ENCODE peak calls at places on chromosome 12, in five cellular contexts. J is K562, A is HepG2, D is GM12878, Q is H1. E is an unnamed sample.

GRCh38 chr12:89880695-89881350 is 172.2 kb upstream of the ATP2B1 start:
- DNase-seq in J (no peak), A (no peak), D (peak; percentile 91), Q (no peak), E (no peak)

GRCh38 chr12:14258468-14258947 is 107.0 kb upstream of the ATF7IP start:
- DNase-seq in J (no peak), A (no peak), D (no peak), Q (no peak), E (no peak)

GRCh38 chr12:123973552-123974341 is 732 bp downstream of the ZNF664 start:
- DNase-seq in J (peak; percentile 66), A (peak; percentile 21), D (no peak), Q (no peak), E (peak; percentile 40)

GRCh38 chr12:42652048-42652447 is 62.5 kb upstream of the PRICKLE1 start:
- DNase-seq in J (no peak), A (no peak), D (no peak), Q (no peak), E (peak; percentile 14)

GRCh38 chr12:31589582-31589895 is 1.4 kb downstream of the DENND5B start:
- DNase-seq in J (peak; percentile 49), A (no peak), D (no peak), Q (no peak), E (no peak)

GRCh38 chr12:103560604-103561101 is 26.4 kb upstream of the STAB2 start:
- DNase-seq in J (no peak), A (peak; percentile 72), D (no peak), Q (no peak), E (peak; percentile 89)

GRCh38 chr12:93733358-93733757 is 56.2 kb downstream of the CRADD start:
- DNase-seq in J (no peak), A (no peak), D (no peak), Q (no peak), E (peak; percentile 49)

GRCh38 chr12:88401153-88401552 is 179.1 kb downstream of the KITLG start:
- DNase-seq in J (no peak), A (no peak), D (no peak), Q (no peak), E (no peak)

GRCh38 chr12:14907953-14908352 is 22.3 kb upstream of the MGP start:
- DNase-seq in J (no peak), A (no peak), D (no peak), Q (no peak), E (no peak)

GRCh38 chr12:89632778-89633177 is 75.9 kb downstream of the ATP2B1 start:
- DNase-seq in J (no peak), A (peak; percentile 96), D (no peak), Q (no peak), E (no peak)

GRCh38 chr12:75177997-75178396 is 31.6 kb downstream of the KCNC2 start:
- DNase-seq in J (no peak), A (peak; percentile 7), D (no peak), Q (no peak), E (peak; percentile 28)

DNA sequence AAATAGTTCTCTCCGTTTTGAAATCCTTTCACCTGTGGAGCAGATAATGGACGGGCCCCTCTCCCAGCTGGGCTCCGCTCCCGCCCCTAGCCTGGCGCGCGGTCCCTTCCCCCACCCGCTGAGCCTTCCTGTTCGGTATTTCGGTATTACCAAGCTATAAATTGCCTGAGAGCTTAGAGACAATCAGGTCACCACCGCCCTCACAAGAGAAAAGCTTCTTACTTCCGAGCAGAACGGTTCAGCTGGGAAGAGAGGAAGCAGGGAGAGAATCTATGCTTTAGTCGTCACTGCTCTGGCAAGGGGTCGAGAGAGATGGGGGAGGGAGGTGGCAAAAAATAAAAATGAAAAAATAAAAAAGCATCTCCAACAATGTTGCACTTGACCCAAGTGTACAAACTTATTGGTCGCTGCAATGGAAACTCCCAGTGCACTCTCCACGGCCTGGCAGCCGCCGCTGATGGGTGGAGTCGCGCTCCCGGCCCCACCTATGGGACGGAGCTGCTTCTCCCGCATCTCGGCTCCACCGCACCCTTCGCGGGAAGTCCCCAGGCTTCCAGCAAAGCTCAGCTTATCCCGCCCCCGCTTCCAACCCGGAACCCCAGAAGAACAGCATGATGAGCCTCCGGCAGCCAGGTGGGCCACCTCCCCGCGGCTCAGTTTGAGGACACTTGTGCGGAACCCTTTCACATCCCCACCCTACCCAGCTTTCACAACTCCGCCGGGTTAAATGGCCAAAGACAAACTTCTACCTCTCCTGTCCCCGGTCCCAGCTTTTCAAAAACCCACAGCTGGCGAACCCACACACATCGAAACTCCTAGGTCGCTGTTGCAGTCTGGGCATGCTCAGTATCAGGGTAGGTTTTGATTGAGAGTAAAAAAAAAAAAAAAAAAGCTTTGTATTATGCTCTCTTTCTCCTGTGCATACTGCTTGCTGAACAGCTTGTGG is 819 bp upstream of the SYT1 start:
- DNase-seq in J (no peak), A (no peak), D (no peak), Q (peak; percentile 50), E (peak; percentile 72)
- TF ChIP-seq HDAC2 in J (no peak), A (no peak), D (no peak), Q (peak; percentile 59), E (no peak)

DNA sequence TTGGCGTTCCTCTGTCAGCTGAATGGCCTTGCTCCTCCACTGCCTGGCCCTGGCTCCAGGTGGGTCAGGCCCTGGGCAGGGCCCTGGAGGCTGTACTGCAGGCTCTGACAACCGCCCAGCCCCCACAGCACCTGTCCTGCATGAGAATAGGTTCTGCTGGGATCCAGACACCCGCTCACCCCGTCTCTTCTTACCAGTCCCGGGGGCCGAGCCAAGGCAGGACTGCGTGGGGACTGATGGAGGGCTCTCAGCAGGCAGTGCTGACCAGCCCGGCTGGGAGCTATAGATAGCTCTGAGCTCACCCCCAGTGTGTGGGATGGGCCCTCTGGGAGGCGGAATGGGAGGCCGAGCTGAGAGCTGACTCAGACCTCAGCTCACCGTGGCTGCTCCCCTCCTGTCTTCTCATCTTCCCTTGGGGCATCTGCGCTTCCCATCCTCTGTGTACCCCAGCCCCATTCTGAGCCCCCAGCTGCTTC is 39.6 kb downstream of the TEAD4 start:
- DNase-seq in J (peak; percentile 93), A (no peak), D (no peak), Q (peak; percentile 51), E (no peak)
- TF ChIP-seq HDAC2 in J (no peak), A (no peak), D (no peak), Q (peak; percentile 79), E (no peak)

DNA sequence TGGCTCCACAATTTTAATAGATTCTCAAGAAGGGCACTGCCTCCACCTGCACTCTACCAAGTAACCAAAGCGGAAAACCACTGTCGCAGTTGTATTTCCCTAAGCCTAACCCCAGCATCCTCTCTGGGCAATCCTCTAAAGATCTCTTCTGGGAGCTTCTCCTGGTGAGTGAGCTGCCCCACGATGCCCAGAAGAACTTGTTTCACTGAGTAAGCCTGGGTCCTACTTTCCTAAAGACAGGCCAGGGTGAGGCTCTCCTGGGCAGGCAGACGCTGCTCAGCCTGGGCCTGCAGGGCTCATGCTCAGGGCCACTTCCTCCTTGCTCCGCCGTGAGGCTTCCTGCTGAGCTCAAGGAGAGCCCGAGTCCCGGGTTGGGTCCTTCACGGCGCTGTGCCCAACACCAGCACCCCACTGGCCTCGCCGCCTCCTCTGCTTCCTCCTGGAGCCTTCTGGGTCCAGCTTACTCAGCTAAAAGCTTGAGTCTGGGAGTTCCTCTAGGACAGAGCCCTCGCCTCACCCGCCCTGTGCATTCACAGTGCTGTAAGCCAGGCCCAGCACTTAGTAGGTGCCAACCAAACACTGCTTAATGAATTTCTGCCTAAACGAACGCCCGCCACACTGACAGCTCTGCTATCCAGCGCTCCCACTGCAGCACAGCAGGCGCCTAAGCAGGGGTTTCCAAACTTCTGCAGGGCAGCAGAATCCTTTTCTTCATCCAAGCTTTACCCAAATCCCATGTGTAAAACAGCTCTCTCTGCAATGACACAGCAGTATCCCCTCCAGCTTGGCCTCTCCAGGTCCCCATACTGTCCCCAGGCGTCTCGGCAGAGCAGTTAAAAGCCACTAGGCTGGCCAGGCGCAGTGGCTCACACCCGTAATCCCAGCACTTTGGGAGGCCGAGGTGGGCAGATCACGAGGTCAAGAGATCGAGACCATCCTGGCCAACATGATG is 5.7 kb downstream of the RAB35 start:
- DNase-seq in J (no peak), A (no peak), D (no peak), Q (no peak), E (no peak)
- TF ChIP-seq HDAC2 in J (no peak), A (no peak), D (no peak), Q (no peak), E (no peak)

DNA sequence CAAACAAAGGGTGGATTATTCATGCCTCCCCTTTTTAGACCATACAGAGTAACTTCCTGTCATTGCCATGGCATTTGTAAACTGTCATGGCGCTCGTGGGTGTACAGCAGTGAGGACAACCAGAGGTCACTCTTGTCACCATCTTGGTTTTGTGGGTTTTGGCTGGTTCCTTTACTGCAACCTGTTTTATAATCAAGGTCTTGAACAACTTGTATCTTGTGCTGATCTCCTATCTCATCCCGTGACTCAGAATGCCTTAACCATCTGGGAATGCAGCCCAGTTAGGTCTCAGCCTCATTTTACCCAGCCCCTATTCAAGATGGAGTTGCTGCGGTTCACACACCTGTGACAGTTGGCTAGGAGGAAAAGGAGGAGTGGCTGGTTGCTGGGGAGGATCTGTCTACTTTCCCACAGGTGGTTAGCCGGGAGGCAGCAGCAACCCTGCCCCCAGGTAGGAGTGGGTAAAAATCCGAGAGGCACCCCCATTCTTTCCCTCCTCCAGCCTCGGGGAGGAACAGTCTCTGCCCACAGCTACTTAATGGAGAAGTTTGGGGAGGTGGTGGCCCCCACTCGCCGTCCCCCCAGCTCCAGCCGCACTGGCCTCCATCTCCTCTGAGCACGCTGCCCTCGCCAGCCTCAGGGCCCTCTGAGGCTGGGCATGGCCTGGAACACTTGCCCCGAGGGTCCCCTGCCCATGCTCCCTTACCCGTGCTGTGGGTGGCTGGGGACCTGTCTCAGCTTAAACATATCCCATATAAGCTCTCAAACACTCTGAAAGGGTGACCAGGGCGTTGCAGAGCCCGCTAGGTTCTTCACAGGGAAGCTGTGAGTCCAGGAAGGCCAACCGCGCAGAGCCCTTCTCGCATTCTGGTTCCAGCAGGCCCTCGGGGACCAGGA is 41.7 kb downstream of the SMIM41 start:
- DNase-seq in J (no peak), A (no peak), D (no peak), Q (no peak), E (no peak)
- TF ChIP-seq HDAC2 in J (no peak), A (no peak), D (no peak), Q (no peak), E (no peak)

E was measured in A549.